ENCODE peak calls at places on chromosomes 16 and 17, in ten cellular contexts. One of them, this sample, is unnamed.

GRCh38 chr17:79919164-79919585 is 79.9 kb upstream of the CBX4 start:
- DNase-seq in tibial nerve: peak
- DNase-seq in spleen: peak
- DNase-seq in gastrocnemius medialis: peak
- DNase-seq in CD8-positive, alpha-beta T cell: no peak
- DNase-seq in lung: peak
- DNase-seq in hepatocyte: no peak
- DNase-seq in mesenchymal stem cell: no peak
- DNase-seq in AG04450: no peak
- DNase-seq in ascending aorta: peak
- DNase-seq in this sample: no peak

GRCh38 chr16:85514601-85515318 is 98.4 kb upstream of the GSE1 start:
- DNase-seq in mesenchymal stem cell: peak
- DNase-seq in spleen: no peak
- DNase-seq in gastrocnemius medialis: peak
- DNase-seq in AG04450: peak
- DNase-seq in CD8-positive, alpha-beta T cell: no peak
- DNase-seq in hepatocyte: peak
- DNase-seq in ascending aorta: peak
- DNase-seq in lung: peak
- DNase-seq in tibial nerve: peak
- DNase-seq in this sample: no peak

GRCh38 chr17:77952368-77952767 is 6.1 kb upstream of the TNRC6C start:
- DNase-seq in lung: no peak
- DNase-seq in hepatocyte: no peak
- DNase-seq in tibial nerve: no peak
- DNase-seq in CD8-positive, alpha-beta T cell: no peak
- DNase-seq in ascending aorta: no peak
- DNase-seq in AG04450: no peak
- DNase-seq in gastrocnemius medialis: no peak
- DNase-seq in spleen: no peak
- DNase-seq in mesenchymal stem cell: no peak
- DNase-seq in this sample: no peak

GRCh38 chr16:70512456-70512855 is 10.9 kb downstream of the COG4 start:
- DNase-seq in tibial nerve: no peak
- DNase-seq in hepatocyte: no peak
- DNase-seq in mesenchymal stem cell: no peak
- DNase-seq in ascending aorta: no peak
- DNase-seq in CD8-positive, alpha-beta T cell: no peak
- DNase-seq in lung: no peak
- DNase-seq in spleen: no peak
- DNase-seq in AG04450: no peak
- DNase-seq in gastrocnemius medialis: peak
- DNase-seq in this sample: no peak

GRCh38 chr17:46717999-46718398 is 100.5 kb downstream of the WNT3 start:
- DNase-seq in hepatocyte: no peak
- DNase-seq in gastrocnemius medialis: no peak
- DNase-seq in CD8-positive, alpha-beta T cell: no peak
- DNase-seq in lung: no peak
- DNase-seq in ascending aorta: no peak
- DNase-seq in tibial nerve: no peak
- DNase-seq in spleen: no peak
- DNase-seq in mesenchymal stem cell: no peak
- DNase-seq in AG04450: no peak
- DNase-seq in this sample: no peak

GRCh38 chr16:1981972-1982574 is 804 bp upstream of the NOXO1 start:
- DNase-seq in lung: no peak
- DNase-seq in ascending aorta: no peak
- DNase-seq in hepatocyte: no peak
- DNase-seq in AG04450: no peak
- DNase-seq in mesenchymal stem cell: no peak
- DNase-seq in gastrocnemius medialis: no peak
- DNase-seq in tibial nerve: no peak
- DNase-seq in CD8-positive, alpha-beta T cell: no peak
- DNase-seq in spleen: no peak
- DNase-seq in this sample: no peak

GRCh38 chr17:58308173-58308984 is 20.2 kb downstream of the TSPOAP1 start:
- DNase-seq in hepatocyte: no peak
- DNase-seq in AG04450: no peak
- DNase-seq in mesenchymal stem cell: no peak
- DNase-seq in spleen: peak
- DNase-seq in ascending aorta: no peak
- DNase-seq in tibial nerve: no peak
- DNase-seq in lung: peak
- DNase-seq in gastrocnemius medialis: no peak
- DNase-seq in CD8-positive, alpha-beta T cell: no peak
- DNase-seq in this sample: no peak

GRCh38 chr16:67155305-67156145 is 4.2 kb downstream of the TRADD start:
- DNase-seq in CD8-positive, alpha-beta T cell: peak
- DNase-seq in hepatocyte: peak
- DNase-seq in spleen: peak
- DNase-seq in AG04450: peak
- DNase-seq in mesenchymal stem cell: peak
- DNase-seq in ascending aorta: no peak
- DNase-seq in gastrocnemius medialis: peak
- DNase-seq in lung: peak
- DNase-seq in tibial nerve: peak
- DNase-seq in this sample: peak

GRCh38 chr16:66275795-66276428 is 90.6 kb upstream of the CDH5 start:
- DNase-seq in mesenchymal stem cell: peak
- DNase-seq in ascending aorta: no peak
- DNase-seq in AG04450: no peak
- DNase-seq in spleen: no peak
- DNase-seq in tibial nerve: no peak
- DNase-seq in lung: peak
- DNase-seq in hepatocyte: peak
- DNase-seq in gastrocnemius medialis: no peak
- DNase-seq in CD8-positive, alpha-beta T cell: no peak
- DNase-seq in this sample: no peak

GRCh38 chr16:30110661-30111060 is 2.7 kb downstream of the GDPD3 start:
- DNase-seq in tibial nerve: no peak
- DNase-seq in mesenchymal stem cell: no peak
- DNase-seq in ascending aorta: no peak
- DNase-seq in CD8-positive, alpha-beta T cell: no peak
- DNase-seq in gastrocnemius medialis: no peak
- DNase-seq in hepatocyte: no peak
- DNase-seq in lung: no peak
- DNase-seq in AG04450: no peak
- DNase-seq in spleen: no peak
- DNase-seq in this sample: no peak

GRCh38 chr17:81484195-81484979 is 28.2 kb downstream of the ACTG1 start:
- DNase-seq in spleen: peak
- DNase-seq in mesenchymal stem cell: peak
- DNase-seq in hepatocyte: peak
- DNase-seq in tibial nerve: peak
- DNase-seq in CD8-positive, alpha-beta T cell: peak
- DNase-seq in gastrocnemius medialis: peak
- DNase-seq in ascending aorta: peak
- DNase-seq in lung: peak
- DNase-seq in AG04450: no peak
- DNase-seq in this sample: peak

GRCh38 chr17:1173456-1174370 is 6.1 kb downstream of the ABR start:
- DNase-seq in ascending aorta: no peak
- DNase-seq in tibial nerve: no peak
- DNase-seq in gastrocnemius medialis: no peak
- DNase-seq in spleen: no peak
- DNase-seq in mesenchymal stem cell: no peak
- DNase-seq in hepatocyte: no peak
- DNase-seq in CD8-positive, alpha-beta T cell: no peak
- DNase-seq in AG04450: no peak
- DNase-seq in lung: no peak
- DNase-seq in this sample: no peak

GRCh38 chr17:14308965-14309879 is 8.3 kb downstream of the HS3ST3B1 start:
- DNase-seq in CD8-positive, alpha-beta T cell: peak
- DNase-seq in hepatocyte: peak
- DNase-seq in mesenchymal stem cell: peak
- DNase-seq in gastrocnemius medialis: peak
- DNase-seq in ascending aorta: peak
- DNase-seq in AG04450: peak
- DNase-seq in lung: peak
- DNase-seq in spleen: peak
- DNase-seq in tibial nerve: peak
- DNase-seq in this sample: peak

GRCh38 chr17:77618173-77618572 is 340.3 kb upstream of the TNRC6C start:
- DNase-seq in tibial nerve: no peak
- DNase-seq in gastrocnemius medialis: no peak
- DNase-seq in CD8-positive, alpha-beta T cell: no peak
- DNase-seq in AG04450: no peak
- DNase-seq in hepatocyte: no peak
- DNase-seq in ascending aorta: no peak
- DNase-seq in lung: no peak
- DNase-seq in spleen: peak
- DNase-seq in mesenchymal stem cell: no peak
- DNase-seq in this sample: no peak

GRCh38 chr16:67653131-67654068 is 6.7 kb downstream of the ACD start:
- DNase-seq in tibial nerve: no peak
- DNase-seq in mesenchymal stem cell: peak
- DNase-seq in CD8-positive, alpha-beta T cell: no peak
- DNase-seq in lung: no peak
- DNase-seq in ascending aorta: no peak
- DNase-seq in AG04450: no peak
- DNase-seq in spleen: no peak
- DNase-seq in hepatocyte: peak
- DNase-seq in gastrocnemius medialis: no peak
- DNase-seq in this sample: no peak

GRCh38 chr17:80261159-80261894 is 675 bp downstream of the RNF213 start:
- DNase-seq in ascending aorta: no peak
- DNase-seq in gastrocnemius medialis: peak
- DNase-seq in AG04450: no peak
- DNase-seq in mesenchymal stem cell: peak
- DNase-seq in CD8-positive, alpha-beta T cell: peak
- DNase-seq in hepatocyte: peak
- DNase-seq in lung: peak
- DNase-seq in tibial nerve: peak
- DNase-seq in spleen: peak
- DNase-seq in this sample: peak

GRCh38 chr16:81831722-81832126 is 52.6 kb downstream of the PLCG2 start:
- DNase-seq in tibial nerve: no peak
- DNase-seq in gastrocnemius medialis: peak
- DNase-seq in CD8-positive, alpha-beta T cell: peak
- DNase-seq in ascending aorta: peak
- DNase-seq in AG04450: no peak
- DNase-seq in mesenchymal stem cell: no peak
- DNase-seq in hepatocyte: no peak
- DNase-seq in spleen: peak
- DNase-seq in lung: peak
- DNase-seq in this sample: no peak

GRCh38 chr17:29621751-29622194 is 939 bp downstream of the CORO6 start:
- DNase-seq in gastrocnemius medialis: peak
- DNase-seq in lung: no peak
- DNase-seq in tibial nerve: no peak
- DNase-seq in spleen: no peak
- DNase-seq in hepatocyte: no peak
- DNase-seq in CD8-positive, alpha-beta T cell: no peak
- DNase-seq in AG04450: no peak
- DNase-seq in ascending aorta: no peak
- DNase-seq in mesenchymal stem cell: no peak
- DNase-seq in this sample: no peak

GRCh38 chr17:73020110-73020509 is 72.4 kb downstream of the SLC39A11 start:
- DNase-seq in lung: no peak
- DNase-seq in tibial nerve: no peak
- DNase-seq in mesenchymal stem cell: no peak
- DNase-seq in CD8-positive, alpha-beta T cell: no peak
- DNase-seq in spleen: no peak
- DNase-seq in hepatocyte: no peak
- DNase-seq in AG04450: no peak
- DNase-seq in ascending aorta: no peak
- DNase-seq in gastrocnemius medialis: no peak
- DNase-seq in this sample: no peak

GRCh38 chr17:63694974-63695773 is 4.8 kb downstream of the LIMD2 start:
- DNase-seq in mesenchymal stem cell: no peak
- DNase-seq in gastrocnemius medialis: no peak
- DNase-seq in lung: no peak
- DNase-seq in tibial nerve: no peak
- DNase-seq in AG04450: no peak
- DNase-seq in CD8-positive, alpha-beta T cell: no peak
- DNase-seq in hepatocyte: no peak
- DNase-seq in ascending aorta: no peak
- DNase-seq in spleen: peak
- DNase-seq in this sample: peak
- H3K27ac ChIP-seq in mesenchymal stem cell: no peak
- H3K27ac ChIP-seq in gastrocnemius medialis: no peak
- H3K27ac ChIP-seq in lung: no peak
- H3K27ac ChIP-seq in tibial nerve: peak
- H3K27ac ChIP-seq in AG04450: no peak
- H3K27ac ChIP-seq in CD8-positive, alpha-beta T cell: peak
- H3K27ac ChIP-seq in hepatocyte: no peak
- H3K27ac ChIP-seq in ascending aorta: peak
- H3K27ac ChIP-seq in spleen: no peak
- H3K27ac ChIP-seq in this sample: peak

GRCh38 chr17:39027440-39028035 is 60.3 kb upstream of the FBXO47 start:
- DNase-seq in tibial nerve: no peak
- DNase-seq in hepatocyte: peak
- DNase-seq in mesenchymal stem cell: no peak
- DNase-seq in ascending aorta: no peak
- DNase-seq in spleen: no peak
- DNase-seq in lung: no peak
- DNase-seq in CD8-positive, alpha-beta T cell: no peak
- DNase-seq in AG04450: no peak
- DNase-seq in gastrocnemius medialis: no peak
- DNase-seq in this sample: no peak
- H3K4me3 ChIP-seq in tibial nerve: peak
- H3K4me3 ChIP-seq in hepatocyte: peak
- H3K4me3 ChIP-seq in mesenchymal stem cell: peak
- H3K4me3 ChIP-seq in ascending aorta: peak
- H3K4me3 ChIP-seq in spleen: peak
- H3K4me3 ChIP-seq in lung: peak
- H3K4me3 ChIP-seq in CD8-positive, alpha-beta T cell: peak
- H3K4me3 ChIP-seq in AG04450: peak
- H3K4me3 ChIP-seq in gastrocnemius medialis: peak
- H3K4me3 ChIP-seq in this sample: peak

DNA sequence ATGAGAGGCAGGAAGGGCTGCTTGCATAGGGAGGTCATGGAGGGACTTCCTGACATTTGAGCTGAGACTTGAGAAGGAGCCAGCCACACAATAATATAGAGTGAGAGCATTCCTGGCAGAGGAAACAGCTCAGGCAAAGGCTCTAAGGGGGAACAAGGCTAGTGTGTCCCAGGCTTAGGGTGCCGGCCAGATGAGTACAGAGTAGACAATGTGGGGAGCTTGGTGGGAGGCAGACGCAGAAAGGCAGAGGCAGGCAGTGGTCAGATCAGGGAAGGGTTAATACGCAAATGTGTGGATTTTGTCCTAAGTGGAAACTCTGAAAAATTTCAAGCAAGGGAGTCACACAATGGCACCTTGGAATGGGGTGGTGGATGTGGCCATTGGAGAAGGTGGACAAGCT is 31.3 kb downstream of the CD300LB start:
- DNase-seq in CD8-positive, alpha-beta T cell: no peak
- DNase-seq in mesenchymal stem cell: no peak
- DNase-seq in hepatocyte: no peak
- DNase-seq in tibial nerve: no peak
- DNase-seq in gastrocnemius medialis: no peak
- DNase-seq in spleen: no peak
- DNase-seq in AG04450: no peak
- DNase-seq in lung: no peak
- DNase-seq in ascending aorta: no peak
- DNase-seq in this sample: no peak
- H3K27ac ChIP-seq in CD8-positive, alpha-beta T cell: no peak
- H3K27ac ChIP-seq in mesenchymal stem cell: no peak
- H3K27ac ChIP-seq in hepatocyte: no peak
- H3K27ac ChIP-seq in tibial nerve: no peak
- H3K27ac ChIP-seq in gastrocnemius medialis: no peak
- H3K27ac ChIP-seq in spleen: no peak
- H3K27ac ChIP-seq in AG04450: no peak
- H3K27ac ChIP-seq in lung: no peak
- H3K27ac ChIP-seq in ascending aorta: no peak
- H3K27ac ChIP-seq in this sample: no peak

GRCh38 chr17:74842146-74842598 is 17.5 kb downstream of the GRIN2C start:
- DNase-seq in AG04450: no peak
- DNase-seq in tibial nerve: no peak
- DNase-seq in mesenchymal stem cell: peak
- DNase-seq in gastrocnemius medialis: no peak
- DNase-seq in ascending aorta: no peak
- DNase-seq in hepatocyte: no peak
- DNase-seq in CD8-positive, alpha-beta T cell: no peak
- DNase-seq in spleen: no peak
- DNase-seq in lung: no peak
- DNase-seq in this sample: no peak
- H3K4me3 ChIP-seq in AG04450: peak
- H3K4me3 ChIP-seq in tibial nerve: no peak
- H3K4me3 ChIP-seq in mesenchymal stem cell: peak
- H3K4me3 ChIP-seq in gastrocnemius medialis: peak
- H3K4me3 ChIP-seq in ascending aorta: peak
- H3K4me3 ChIP-seq in hepatocyte: no peak
- H3K4me3 ChIP-seq in CD8-positive, alpha-beta T cell: no peak
- H3K4me3 ChIP-seq in spleen: peak
- H3K4me3 ChIP-seq in lung: no peak
- H3K4me3 ChIP-seq in this sample: no peak

This sample was measured in naive thymus-derived CD4-positive, alpha-beta T cell.